ENCODE peak calls at places on chromosomes 11 and 22, in seven cellular contexts. O, Z, V, M, I, B and S are unnamed samples.

GRCh38 chr22:48268771-48269552 is 1506.5 kb downstream of the TBC1D22A start:
- DNase-seq in I (no peak), M (no peak), Z (peak), B (no peak), O (no peak), V (no peak), S (no peak)

GRCh38 chr11:79503028-79503427 is 62.2 kb upstream of the TENM4 start:
- DNase-seq in I (no peak), Z (no peak), B (no peak), M (no peak), O (no peak), V (no peak), S (no peak)

GRCh38 chr11:47132490-47132889 is 44.2 kb downstream of the ARFGAP2 start:
- DNase-seq in B (no peak), M (no peak), O (no peak), Z (no peak), V (peak), I (no peak), S (no peak)

GRCh38 chr11:67420646-67421420 is 5.4 kb downstream of the CARNS1 start:
- DNase-seq in V (peak), B (peak), M (peak), I (peak), O (peak), Z (peak), S (peak)

GRCh38 chr11:79940976-79941735 is 500.3 kb upstream of the TENM4 start:
- DNase-seq in Z (no peak), O (no peak), I (no peak), B (no peak), M (no peak), V (no peak), S (no peak)

GRCh38 chr22:22507743-22508273 is 734 bp downstream of the ZNF280B start:
- DNase-seq in O (no peak), I (peak), M (no peak), V (no peak), Z (no peak), B (no peak), S (no peak)

GRCh38 chr11:64863381-64864060 is 14.9 kb downstream of the EHD1 start:
- DNase-seq in I (no peak), M (no peak), V (no peak), Z (no peak), B (no peak), O (peak), S (no peak)

GRCh38 chr22:50732681-50733080 is 5.3 kb upstream of the ACR start:
- DNase-seq in I (no peak), O (no peak), M (no peak), V (no peak), B (no peak), Z (peak), S (no peak)

GRCh38 chr22:35480627-35481565 is 59.7 kb upstream of the RASD2 start:
- DNase-seq in B (no peak), O (peak), I (no peak), Z (no peak), V (no peak), M (no peak), S (no peak)

GRCh38 chr22:30733081-30733680 is 38.5 kb downstream of the OSBP2 start:
- DNase-seq in M (no peak), O (no peak), V (no peak), I (no peak), Z (no peak), B (no peak), S (no peak)

GRCh38 chr11:111128471-111128870 is 117.1 kb upstream of the POU2AF2 start:
- DNase-seq in Z (no peak), O (no peak), B (no peak), V (no peak), M (no peak), I (no peak), S (no peak)

GRCh38 chr11:130813196-130813595 is 103.1 kb downstream of the SNX19 start:
- DNase-seq in M (no peak), Z (no peak), B (no peak), V (no peak), O (no peak), I (no peak), S (no peak)

GRCh38 chr11:59028105-59028504 is 58.0 kb upstream of the GLYATL1B start:
- DNase-seq in B (no peak), V (no peak), I (no peak), M (no peak), O (no peak), Z (no peak), S (no peak)

GRCh38 chr11:7516488-7516887 is 2.7 kb downstream of the PPFIBP2 start:
- DNase-seq in M (no peak), V (no peak), B (no peak), I (no peak), Z (no peak), O (no peak), S (no peak)

GRCh38 chr22:48846200-48846599 is 981.5 kb downstream of the BRD1 start:
- DNase-seq in I (no peak), V (no peak), O (no peak), M (no peak), Z (no peak), B (no peak), S (no peak)

GRCh38 chr22:19921544-19922081 is 20.0 kb upstream of the COMT start:
- DNase-seq in V (no peak), B (no peak), M (no peak), I (no peak), Z (peak), O (no peak), S (no peak)

GRCh38 chr11:2424811-2425495 is 19.4 kb downstream of the TRPM5 start:
- DNase-seq in I (no peak), Z (no peak), O (no peak), V (no peak), M (no peak), B (no peak), S (no peak)

GRCh38 chr11:114173836-114174235 is 114.3 kb downstream of the ZBTB16 start:
- DNase-seq in I (no peak), V (no peak), O (no peak), B (no peak), Z (no peak), M (no peak), S (no peak)

GRCh38 chr11:127454856-127455255 is 454.3 kb upstream of the KIRREL3 start:
- DNase-seq in B (no peak), V (no peak), O (no peak), Z (no peak), I (no peak), M (no peak), S (no peak)

GRCh38 chr22:21697866-21698265 is 32.1 kb downstream of the PPIL2 start:
- DNase-seq in B (no peak), I (no peak), O (no peak), M (no peak), V (no peak), Z (no peak), S (no peak)

GRCh38 chr11:126830216-126830615 is 170.4 kb downstream of the KIRREL3 start:
- DNase-seq in B (no peak), I (no peak), M (no peak), Z (no peak), O (no peak), V (no peak), S (no peak)

GRCh38 chr11:33652001-33652400 is 48.6 kb downstream of the C11orf91 start:
- DNase-seq in B (no peak), Z (no peak), M (no peak), I (no peak), O (no peak), V (no peak), S (no peak)

GRCh38 chr11:36619502-36619901 is 21.5 kb upstream of the RAG2 start:
- DNase-seq in V (no peak), Z (no peak), B (no peak), O (no peak), I (no peak), M (no peak), S (no peak)

GRCh38 chr11:762421-763072 is 14.7 kb downstream of the GATD1 start:
- DNase-seq in O (peak), I (peak), Z (peak), V (no peak), M (peak), B (peak), S (no peak)

GRCh38 chr11:42770444-42771065 is 541.2 kb upstream of the API5 start:
- DNase-seq in I (peak), V (peak), Z (no peak), M (no peak), O (no peak), B (no peak), S (no peak)

GRCh38 chr11:12245549-12245986 is 131.8 kb upstream of the PARVA start:
- DNase-seq in B (no peak), V (no peak), O (no peak), I (no peak), M (no peak), Z (no peak), S (no peak)

GRCh38 chr22:49983148-49984042 is 22.8 kb downstream of the PIM3 start:
- DNase-seq in O (peak), B (no peak), V (peak), I (peak), Z (peak), M (no peak), S (no peak)

GRCh38 chr11:55648027-55648426 is at the start of gene OR4S2:
- DNase-seq in I (no peak), V (no peak), Z (no peak), B (no peak), O (no peak), M (no peak), S (no peak)

GRCh38 chr11:113894421-113894996 is 10.1 kb upstream of the HTR3B start:
- DNase-seq in M (no peak), O (no peak), I (peak), B (no peak), V (no peak), Z (no peak), S (no peak)

GRCh38 chr11:8102296-8102915 is 21.4 kb downstream of the TUB start:
- DNase-seq in B (no peak), Z (no peak), M (no peak), I (no peak), V (no peak), O (no peak), S (no peak)

GRCh38 chr11:47941907-47942558 is 38.3 kb upstream of the PTPRJ start:
- DNase-seq in M (no peak), V (no peak), B (no peak), I (no peak), O (no peak), Z (no peak), S (no peak)

GRCh38 chr22:41565403-41566054 is 4.7 kb downstream of the CSDC2 start:
- DNase-seq in Z (no peak), O (no peak), M (peak), B (peak), V (no peak), I (no peak), S (peak)

GRCh38 chr11:35709386-35709785 is 46.8 kb downstream of the TRIM44 start:
- DNase-seq in M (no peak), I (no peak), V (no peak), Z (no peak), B (no peak), O (no peak), S (no peak)

GRCh38 chr11:119788911-119789560 is 60.0 kb upstream of the NECTIN1 start:
- DNase-seq in V (no peak), Z (peak), B (no peak), M (no peak), O (no peak), I (no peak), S (no peak)

GRCh38 chr11:64339754-64340408 is at the start of gene CCDC88B:
- DNase-seq in I (peak), V (peak), B (no peak), Z (peak), M (no peak), O (peak), S (no peak)

GRCh38 chr22:32852346-32853251 is 51.1 kb downstream of the TIMP3 start:
- DNase-seq in M (no peak), O (no peak), Z (no peak), I (no peak), B (no peak), V (no peak), S (no peak)

DNA sequence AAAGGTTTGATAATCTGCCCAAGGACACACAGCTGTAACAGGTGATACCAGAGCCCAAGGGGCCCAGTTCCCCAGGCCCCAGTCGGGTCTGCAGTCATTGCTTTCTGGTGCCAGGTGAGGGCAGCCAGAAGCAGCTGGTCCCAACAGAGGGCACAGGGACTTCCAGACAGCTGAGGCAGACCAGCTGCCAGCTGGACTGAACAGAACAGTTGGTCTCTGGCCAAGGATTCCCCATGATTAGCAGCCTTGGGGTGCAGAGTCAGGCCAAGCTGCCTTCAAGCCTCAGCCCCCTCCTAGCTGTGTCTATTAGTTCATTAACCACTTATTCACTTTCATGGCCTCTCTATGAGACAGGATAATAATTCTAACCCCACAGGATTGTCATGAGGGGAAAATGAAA is 105.5 kb downstream of the RRAS2 start:
- DNase-seq in Z (no peak), B (no peak), O (no peak), I (no peak), V (no peak), M (no peak), S (no peak)
- TF ChIP-seq CTCF in Z (no peak), B (no peak), O (no peak), I (no peak), V (no peak), M (no peak), S (no peak)

DNA sequence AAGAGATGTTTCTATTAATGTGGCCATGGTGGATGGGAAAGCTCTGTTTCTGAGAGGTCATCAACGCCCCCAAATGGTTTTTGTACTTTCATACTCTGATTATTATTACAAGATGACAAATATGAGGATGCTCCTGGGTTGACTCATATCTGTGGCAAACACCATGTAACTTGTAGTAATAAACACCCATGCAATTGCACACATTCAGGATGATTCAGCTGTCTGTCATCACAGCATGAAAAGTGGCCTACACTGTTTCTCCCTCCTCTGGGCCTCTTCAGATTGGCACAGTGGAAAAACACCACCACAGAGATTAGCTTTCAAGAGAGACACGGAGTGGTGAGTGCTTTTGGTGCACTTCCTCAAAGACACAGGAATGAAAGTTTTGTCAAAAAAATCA is 85.4 kb downstream of the MTNR1B start:
- DNase-seq in B (peak), V (no peak), O (no peak), M (peak), I (no peak), Z (no peak), S (peak)
- TF ChIP-seq CTCF in B (peak), V (no peak), O (no peak), M (no peak), I (no peak), Z (no peak), S (no peak)

DNA sequence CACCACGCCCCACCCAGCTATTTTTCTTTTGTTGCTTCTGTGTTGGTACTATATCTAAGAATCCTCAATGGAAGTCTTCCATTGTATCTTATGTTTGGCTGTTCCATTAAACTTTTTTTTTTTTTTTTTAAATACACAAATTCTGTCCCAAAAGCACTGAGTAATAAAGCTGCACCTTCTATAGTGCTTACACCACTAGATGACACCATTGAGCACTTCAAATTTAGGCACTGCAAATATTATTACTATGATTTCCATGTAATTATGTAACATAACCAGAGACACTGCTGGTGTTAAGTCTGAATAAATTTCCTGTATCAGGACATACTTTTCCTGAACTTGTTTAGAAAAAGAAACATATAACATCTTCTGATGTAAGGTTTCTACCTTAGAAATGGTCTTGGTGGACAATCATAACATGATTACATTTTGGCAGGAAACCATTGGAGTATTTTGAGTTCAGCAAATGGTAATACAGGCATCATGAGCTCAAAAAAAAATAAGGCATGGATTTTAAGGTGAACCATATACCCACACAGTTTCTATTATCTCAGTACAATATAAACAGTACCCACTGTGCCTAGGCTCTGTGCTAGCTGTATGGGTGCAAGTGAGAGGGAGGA is 110.5 kb downstream of the ATG16L2 start:
- DNase-seq in Z (no peak), B (peak), O (no peak), I (no peak), V (no peak), M (no peak), S (no peak)
- TF ChIP-seq CTCF in Z (peak), B (peak), O (no peak), I (no peak), V (peak), M (peak), S (peak)

GRCh38 chr11:39367526-39367925 is 2091.9 kb downstream of the LRRC4C start:
- DNase-seq in Z (no peak), I (no peak), M (no peak), B (no peak), V (no peak), O (no peak), S (no peak)

GRCh38 chr11:39361557-39361956 is 2097.9 kb downstream of the LRRC4C start:
- DNase-seq in O (no peak), B (no peak), I (no peak), V (no peak), M (no peak), Z (no peak), S (no peak)

DNA sequence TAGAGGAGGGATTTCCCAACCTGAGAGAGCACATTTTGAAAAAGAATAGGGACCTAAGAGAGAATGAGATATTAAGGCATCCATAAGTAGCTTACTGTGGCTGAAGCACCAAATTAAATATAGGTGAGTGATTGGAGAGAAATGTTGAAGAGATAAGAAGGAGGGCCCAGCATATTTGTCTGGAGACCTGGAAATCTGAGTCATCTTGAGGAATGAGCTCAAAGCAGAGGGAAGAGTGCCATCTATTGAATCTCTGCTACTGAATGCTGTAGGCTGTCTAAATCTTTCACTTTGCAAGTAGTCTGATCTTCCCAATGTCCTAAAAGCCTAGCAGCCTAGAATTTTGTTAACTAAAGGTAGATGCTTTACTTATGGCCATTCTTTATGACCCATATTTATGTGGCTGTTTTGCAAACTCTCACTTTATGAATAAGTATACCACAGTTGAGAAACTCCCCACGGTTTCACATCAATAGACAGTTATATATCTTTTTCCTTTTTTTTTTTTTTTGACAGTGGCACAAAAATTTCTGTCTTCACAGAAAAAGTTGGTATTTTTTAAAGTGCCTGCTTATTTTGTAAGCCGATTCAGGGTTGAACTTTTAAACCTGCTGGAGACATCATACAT is 2093.5 kb downstream of the LRRC4C start:
- DNase-seq in O (no peak), V (no peak), M (no peak), I (no peak), Z (no peak), B (no peak), S (no peak)
- TF ChIP-seq CTCF in O (no peak), V (peak), M (no peak), I (no peak), Z (no peak), B (peak), S (no peak)